ENCODE peak calls at places on chromosomes 7 and 10, in five cellular contexts. One of them, this sample, is unnamed.

GRCh38 chr7:76077435-76077834 is 29.5 kb downstream of the MDH2 start:
- DNase-seq in H1: no peak
- DNase-seq in SK-N-SH: no peak
- DNase-seq in HCT116: no peak
- DNase-seq in K562: no peak
- DNase-seq in this sample: no peak

GRCh38 chr7:17952387-17952786 is 12.1 kb upstream of the SNX13 start:
- DNase-seq in SK-N-SH: no peak
- DNase-seq in HCT116: no peak
- DNase-seq in H1: no peak
- DNase-seq in K562: no peak
- DNase-seq in this sample: no peak

GRCh38 chr10:125023862-125024495 is 82.1 kb downstream of the ZRANB1 start:
- DNase-seq in HCT116: no peak
- DNase-seq in K562: no peak
- DNase-seq in H1: no peak
- DNase-seq in SK-N-SH: peak
- DNase-seq in this sample: no peak

GRCh38 chr7:23471090-23471859 is 984 bp upstream of the IGF2BP3 start:
- DNase-seq in H1: no peak
- DNase-seq in SK-N-SH: peak
- DNase-seq in HCT116: peak
- DNase-seq in K562: peak
- DNase-seq in this sample: no peak

GRCh38 chr10:42975558-42976352 is 101.1 kb upstream of the RET start:
- DNase-seq in HCT116: peak
- DNase-seq in SK-N-SH: peak
- DNase-seq in K562: peak
- DNase-seq in H1: no peak
- DNase-seq in this sample: peak

GRCh38 chr7:106767498-106768323 is 97.4 kb upstream of the PIK3CG start:
- DNase-seq in SK-N-SH: no peak
- DNase-seq in K562: no peak
- DNase-seq in H1: no peak
- DNase-seq in HCT116: no peak
- DNase-seq in this sample: no peak

GRCh38 chr7:36515847-36516246 is 126.2 kb downstream of the ANLN start:
- DNase-seq in H1: no peak
- DNase-seq in SK-N-SH: no peak
- DNase-seq in K562: no peak
- DNase-seq in HCT116: no peak
- DNase-seq in this sample: no peak

GRCh38 chr10:7135188-7135587 is 275.6 kb downstream of the SFMBT2 start:
- DNase-seq in K562: no peak
- DNase-seq in H1: no peak
- DNase-seq in HCT116: no peak
- DNase-seq in SK-N-SH: no peak
- DNase-seq in this sample: no peak

GRCh38 chr7:135842446-135843175 is 94.0 kb upstream of the FAM180A start:
- DNase-seq in HCT116: no peak
- DNase-seq in SK-N-SH: no peak
- DNase-seq in H1: no peak
- DNase-seq in K562: no peak
- DNase-seq in this sample: no peak

GRCh38 chr10:74081192-74081803 is 69.3 kb downstream of the AP3M1 start:
- DNase-seq in K562: peak
- DNase-seq in SK-N-SH: peak
- DNase-seq in H1: no peak
- DNase-seq in HCT116: peak
- DNase-seq in this sample: peak

GRCh38 chr10:12194752-12195271 is 879 bp downstream of the NUDT5 start:
- DNase-seq in H1: no peak
- DNase-seq in SK-N-SH: peak
- DNase-seq in K562: peak
- DNase-seq in HCT116: no peak
- DNase-seq in this sample: no peak

GRCh38 chr10:110442746-110443145 is 55.0 kb upstream of the DUSP5 start:
- DNase-seq in H1: no peak
- DNase-seq in SK-N-SH: no peak
- DNase-seq in HCT116: no peak
- DNase-seq in K562: no peak
- DNase-seq in this sample: no peak

GRCh38 chr7:131591674-131592328 is 35.4 kb upstream of the PODXL start:
- DNase-seq in SK-N-SH: peak
- DNase-seq in K562: no peak
- DNase-seq in HCT116: no peak
- DNase-seq in H1: no peak
- DNase-seq in this sample: no peak

GRCh38 chr10:15997313-15997712 is 137.0 kb upstream of the MINDY3 start:
- DNase-seq in H1: no peak
- DNase-seq in K562: no peak
- DNase-seq in HCT116: no peak
- DNase-seq in SK-N-SH: no peak
- DNase-seq in this sample: no peak

GRCh38 chr10:84845628-84846261 is 517.4 kb downstream of the CCSER2 start:
- DNase-seq in SK-N-SH: peak
- DNase-seq in H1: no peak
- DNase-seq in K562: no peak
- DNase-seq in HCT116: peak
- DNase-seq in this sample: peak
- TF ChIP-seq JUND in SK-N-SH: no peak
- TF ChIP-seq JUND in H1: no peak
- TF ChIP-seq JUND in K562: no peak
- TF ChIP-seq JUND in HCT116: no peak
- TF ChIP-seq JUND in this sample: no peak

GRCh38 chr7:34895202-34895601 is 142.1 kb downstream of the DPY19L1 start:
- DNase-seq in SK-N-SH: no peak
- DNase-seq in H1: no peak
- DNase-seq in K562: no peak
- DNase-seq in HCT116: no peak
- DNase-seq in this sample: no peak

GRCh38 chr7:34886856-34887255 is 150.4 kb downstream of the DPY19L1 start:
- DNase-seq in K562: no peak
- DNase-seq in HCT116: no peak
- DNase-seq in H1: no peak
- DNase-seq in SK-N-SH: no peak
- DNase-seq in this sample: peak

GRCh38 chr7:34889951-34890350 is 147.3 kb downstream of the DPY19L1 start:
- DNase-seq in SK-N-SH: no peak
- DNase-seq in H1: no peak
- DNase-seq in HCT116: no peak
- DNase-seq in K562: no peak
- DNase-seq in this sample: no peak
- TF ChIP-seq JUND in SK-N-SH: no peak
- TF ChIP-seq JUND in H1: no peak
- TF ChIP-seq JUND in HCT116: no peak
- TF ChIP-seq JUND in K562: no peak
- TF ChIP-seq JUND in this sample: no peak

GRCh38 chr10:78650122-78650521 is 418.6 kb upstream of the ZMIZ1 start:
- DNase-seq in K562: no peak
- DNase-seq in H1: no peak
- DNase-seq in HCT116: no peak
- DNase-seq in SK-N-SH: no peak
- DNase-seq in this sample: no peak
- TF ChIP-seq JUND in K562: no peak
- TF ChIP-seq JUND in H1: no peak
- TF ChIP-seq JUND in HCT116: no peak
- TF ChIP-seq JUND in SK-N-SH: no peak
- TF ChIP-seq JUND in this sample: no peak

GRCh38 chr10:46554166-46554781 is 2.2 kb downstream of the GPRIN2 start:
- DNase-seq in HCT116: no peak
- DNase-seq in SK-N-SH: no peak
- DNase-seq in H1: no peak
- DNase-seq in K562: no peak
- DNase-seq in this sample: no peak
- TF ChIP-seq JUND in HCT116: no peak
- TF ChIP-seq JUND in SK-N-SH: no peak
- TF ChIP-seq JUND in H1: no peak
- TF ChIP-seq JUND in K562: no peak
- TF ChIP-seq JUND in this sample: no peak

DNA sequence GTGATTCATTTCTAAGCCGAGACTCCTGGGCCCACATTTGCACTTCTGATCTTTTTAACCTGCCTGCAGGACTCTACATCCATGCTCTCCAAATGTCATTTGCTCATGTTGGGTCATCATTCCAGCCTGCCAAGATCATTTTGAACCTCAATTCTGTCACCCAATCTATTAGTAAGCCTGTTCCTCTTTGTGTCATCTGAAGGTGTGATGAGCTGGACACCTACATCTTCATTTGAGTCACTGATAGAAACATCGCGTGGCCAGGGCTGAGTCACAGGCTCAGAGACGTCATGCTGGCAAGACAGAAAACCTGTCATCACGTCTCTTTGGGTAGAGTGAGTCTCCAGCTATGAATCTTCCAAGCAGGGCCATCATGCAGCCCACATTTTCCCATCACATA is 65.3 kb upstream of the SLF2 start:
- DNase-seq in HCT116: peak
- DNase-seq in K562: peak
- DNase-seq in H1: no peak
- DNase-seq in SK-N-SH: no peak
- DNase-seq in this sample: no peak
- TF ChIP-seq JUND in HCT116: peak
- TF ChIP-seq JUND in K562: no peak
- TF ChIP-seq JUND in H1: no peak
- TF ChIP-seq JUND in SK-N-SH: no peak
- TF ChIP-seq JUND in this sample: no peak

DNA sequence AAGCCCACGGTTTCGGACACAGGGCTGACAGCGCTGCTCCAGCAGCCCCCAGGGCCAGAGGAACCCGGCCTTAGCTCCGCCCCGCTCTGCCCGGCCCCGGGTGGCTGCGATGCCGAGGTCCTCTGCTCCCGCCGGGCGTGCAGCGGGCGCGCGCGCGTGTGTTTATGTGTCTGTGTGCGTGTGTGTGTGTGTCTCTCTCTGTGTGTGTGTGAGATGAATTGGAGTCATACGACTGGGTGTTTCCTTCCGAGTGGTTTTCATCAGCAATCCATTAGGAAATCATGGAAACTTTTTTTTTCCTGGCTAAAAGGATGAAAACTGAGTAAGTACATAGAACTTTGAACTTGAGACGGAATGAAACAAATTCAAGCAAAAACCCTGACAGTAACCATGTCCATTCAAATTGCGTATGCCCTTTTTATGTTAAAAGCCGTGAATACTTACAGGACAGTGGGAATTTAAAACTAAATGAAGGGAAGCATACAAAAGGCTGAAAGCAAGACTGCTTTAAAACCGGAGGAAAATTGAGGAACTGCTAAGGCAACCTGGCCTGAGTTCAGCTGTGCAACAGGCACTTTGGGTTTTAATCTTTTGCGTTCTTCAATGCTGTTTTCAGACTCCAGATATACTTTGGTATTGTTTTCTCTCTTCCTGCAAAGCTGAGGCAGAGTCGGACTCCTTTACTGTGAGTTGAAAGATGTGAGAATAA is at the start of gene CPED1:
- DNase-seq in HCT116: no peak
- DNase-seq in SK-N-SH: peak
- DNase-seq in H1: no peak
- DNase-seq in K562: peak
- DNase-seq in this sample: no peak
- TF ChIP-seq JUND in HCT116: no peak
- TF ChIP-seq JUND in SK-N-SH: no peak
- TF ChIP-seq JUND in H1: no peak
- TF ChIP-seq JUND in K562: no peak
- TF ChIP-seq JUND in this sample: no peak

GRCh38 chr10:79188154-79188763 is 119.5 kb downstream of the ZMIZ1 start:
- DNase-seq in SK-N-SH: no peak
- DNase-seq in H1: no peak
- DNase-seq in HCT116: no peak
- DNase-seq in K562: peak
- DNase-seq in this sample: no peak
- TF ChIP-seq JUND in SK-N-SH: no peak
- TF ChIP-seq JUND in H1: no peak
- TF ChIP-seq JUND in HCT116: no peak
- TF ChIP-seq JUND in K562: peak
- TF ChIP-seq JUND in this sample: no peak

GRCh38 chr7:70719120-70719519 is 412.8 kb upstream of the GALNT17 start:
- DNase-seq in HCT116: no peak
- DNase-seq in H1: no peak
- DNase-seq in K562: no peak
- DNase-seq in SK-N-SH: no peak
- DNase-seq in this sample: peak

GRCh38 chr7:70721500-70721899 is 410.4 kb upstream of the GALNT17 start:
- DNase-seq in SK-N-SH: no peak
- DNase-seq in K562: no peak
- DNase-seq in H1: no peak
- DNase-seq in HCT116: no peak
- DNase-seq in this sample: no peak

GRCh38 chr7:70717553-70718248 is 414.2 kb upstream of the GALNT17 start:
- DNase-seq in H1: no peak
- DNase-seq in SK-N-SH: no peak
- DNase-seq in HCT116: no peak
- DNase-seq in K562: no peak
- DNase-seq in this sample: peak

GRCh38 chr7:70723339-70723738 is 408.6 kb upstream of the GALNT17 start:
- DNase-seq in SK-N-SH: no peak
- DNase-seq in HCT116: no peak
- DNase-seq in H1: no peak
- DNase-seq in K562: no peak
- DNase-seq in this sample: peak

DNA sequence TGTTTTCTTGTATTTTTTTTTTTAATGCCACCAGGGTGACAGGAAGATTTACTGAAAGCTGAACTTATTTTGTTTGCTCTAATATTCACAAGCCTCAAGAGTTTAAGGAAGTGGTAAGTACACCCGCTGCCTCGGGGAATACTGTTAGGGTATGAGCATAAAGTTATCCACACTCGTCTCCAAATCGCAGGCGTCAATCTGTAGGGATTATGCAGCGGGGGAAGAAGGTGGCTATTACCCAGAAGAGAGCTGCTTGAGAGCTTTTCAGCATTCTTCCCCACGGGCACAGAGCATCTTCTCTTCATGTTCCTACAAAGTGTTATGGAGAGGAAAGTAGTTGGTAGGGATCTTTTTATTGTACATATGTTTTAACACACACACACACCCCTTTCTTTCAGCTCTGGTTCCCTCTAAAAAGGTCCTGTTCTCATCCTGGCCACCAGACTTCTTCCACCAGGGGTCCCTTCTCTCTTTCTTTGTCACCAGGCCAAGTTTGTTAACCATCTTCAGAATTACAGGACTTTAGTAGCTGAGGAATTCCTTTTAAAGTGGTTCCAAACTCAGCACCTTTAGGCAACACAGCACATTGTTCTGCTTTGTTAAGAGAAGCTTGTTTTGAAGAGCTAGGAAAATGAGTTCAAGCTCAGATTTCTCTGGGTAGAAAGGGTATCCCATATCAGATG is 411.6 kb upstream of the GALNT17 start:
- DNase-seq in H1: no peak
- DNase-seq in SK-N-SH: no peak
- DNase-seq in HCT116: no peak
- DNase-seq in K562: no peak
- DNase-seq in this sample: no peak
- TF ChIP-seq JUND in H1: no peak
- TF ChIP-seq JUND in SK-N-SH: no peak
- TF ChIP-seq JUND in HCT116: no peak
- TF ChIP-seq JUND in K562: no peak
- TF ChIP-seq JUND in this sample: peak